ENCODE peak calls at places on chromosomes 2 and 18, in eight cellular contexts. B is psoas muscle, C is K562, V is A549, T is PC-9, G is ovary, Y is breast epithelium, A is fibroblast of lung. S is an unnamed sample. For H3K9me3, the result is how much of the 10 kb centered on the place peaks cover.

GRCh38 chr2:53452957-53453748 is 314.5 kb upstream of the CHAC2 start:
- DNase-seq in B (no peak), C (no peak), V (no peak), T (no peak), G (peak), Y (peak), A (peak), S (no peak)

GRCh38 chr18:13003466-13003896 is 12.3 kb downstream of the CEP192 start:
- DNase-seq in B (no peak), C (peak), V (peak), T (no peak), G (no peak), Y (no peak), A (peak), S (no peak)

GRCh38 chr2:23594079-23594494 is 209.1 kb downstream of the KLHL29 start:
- DNase-seq in B (no peak), C (no peak), V (no peak), T (no peak), G (peak), Y (peak), A (no peak), S (no peak)

GRCh38 chr2:38191516-38191915 is 115.6 kb upstream of the CYP1B1 start:
- DNase-seq in B (no peak), C (no peak), V (peak), T (no peak), G (no peak), Y (no peak), A (peak), S (no peak)

GRCh38 chr2:210593166-210593565 is 36.8 kb downstream of the CPS1 start:
- DNase-seq in B (no peak), C (no peak), V (no peak), T (no peak), G (no peak), Y (no peak), A (peak), S (no peak)

GRCh38 chr18:57768557-57769326 is 34.4 kb downstream of the ATP8B1 start:
- DNase-seq in B (no peak), C (no peak), V (no peak), T (no peak), G (no peak), Y (no peak), A (peak), S (no peak)

GRCh38 chr18:60893331-60894114 is 439.7 kb upstream of the CDH20 start:
- DNase-seq in B (no peak), C (no peak), V (no peak), T (no peak), G (no peak), Y (no peak), A (peak), S (no peak)

GRCh38 chr2:218873359-218874194 is 7.1 kb upstream of the WNT10A start:
- DNase-seq in B (no peak), C (no peak), V (no peak), T (no peak), G (no peak), Y (no peak), A (no peak), S (no peak)

GRCh38 chr18:1133541-1133940 is 228.9 kb downstream of the ADCYAP1 start:
- DNase-seq in B (no peak), C (no peak), V (no peak), T (no peak), G (no peak), Y (no peak), A (no peak), S (no peak)

GRCh38 chr2:127743477-127744026 is 42.3 kb downstream of the SFT2D3 start:
- DNase-seq in B (no peak), C (no peak), V (no peak), T (no peak), G (no peak), Y (no peak), A (no peak), S (no peak)
- TF ChIP-seq CTCF in B (peak), C (no peak), V (no peak), T (no peak), G (no peak), Y (no peak), A (no peak), S (no peak)

GRCh38 chr2:190859347-190860297 is 21.0 kb upstream of the GLS start:
- DNase-seq in B (no peak), C (no peak), V (peak), T (no peak), G (peak), Y (no peak), A (peak), S (no peak)
- H3K27ac ChIP-seq in B (no peak), C (no peak), V (peak), T (peak), G (no peak), Y (peak), A (peak), S (no peak)

GRCh38 chr2:144748443-144748842 is 228.5 kb upstream of the ZEB2 start:
- DNase-seq in B (no peak), C (no peak), V (no peak), T (no peak), G (no peak), Y (no peak), A (no peak), S (no peak)
- H3K9me3 ChIP-seq in B (under half), C (under half), V (under half), T (under half), G (under half), Y (under half), A (under half), S (under half)

GRCh38 chr2:78602862-78603261 is 422.6 kb upstream of the REG3G start:
- DNase-seq in B (no peak), C (no peak), V (no peak), T (no peak), G (no peak), Y (no peak), A (no peak), S (no peak)

GRCh38 chr2:78606895-78607294 is 418.6 kb upstream of the REG3G start:
- DNase-seq in B (no peak), C (no peak), V (no peak), T (no peak), G (no peak), Y (no peak), A (no peak), S (no peak)

DNA sequence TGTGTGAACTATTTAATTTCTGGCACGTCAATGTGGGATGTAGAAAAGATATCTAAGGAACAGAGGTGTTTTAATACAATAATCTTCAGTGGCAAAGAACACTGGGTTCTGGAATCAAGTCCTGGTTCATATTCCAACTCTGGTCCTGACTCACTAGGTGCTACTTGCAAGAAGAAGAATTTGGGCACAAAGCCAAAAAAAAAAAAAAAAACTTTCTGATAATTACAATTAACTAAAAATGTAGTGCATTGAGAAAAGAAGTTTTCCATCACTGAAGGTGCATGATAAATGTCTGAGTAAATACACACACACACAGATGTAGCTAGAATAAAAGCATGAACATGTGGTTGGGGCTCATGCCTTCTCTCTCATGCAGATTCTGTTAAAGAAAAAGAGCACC is 424.4 kb upstream of the REG3G start:
- DNase-seq in B (no peak), C (no peak), V (no peak), T (no peak), G (no peak), Y (no peak), A (no peak), S (no peak)
- TF ChIP-seq CTCF in B (no peak), C (no peak), V (no peak), T (no peak), G (no peak), Y (no peak), A (no peak), S (no peak)

GRCh38 chr2:8684885-8685696 is 3.2 kb downstream of the ID2 start:
- DNase-seq in B (peak), C (peak), V (peak), T (no peak), G (peak), Y (peak), A (peak), S (no peak)
- H3K27ac ChIP-seq in B (peak), C (peak), V (peak), T (no peak), G (peak), Y (peak), A (peak), S (peak)

GRCh38 chr2:2189112-2189398 is 142.0 kb downstream of the MYT1L start:
- DNase-seq in B (no peak), C (no peak), V (no peak), T (no peak), G (no peak), Y (no peak), A (no peak), S (no peak)

GRCh38 chr2:2187196-2187595 is 143.9 kb downstream of the MYT1L start:
- DNase-seq in B (no peak), C (no peak), V (no peak), T (no peak), G (no peak), Y (no peak), A (no peak), S (no peak)

GRCh38 chr2:2184549-2185249 is 146.4 kb downstream of the MYT1L start:
- DNase-seq in B (no peak), C (no peak), V (no peak), T (no peak), G (no peak), Y (no peak), A (no peak), S (no peak)

GRCh38 chr2:2191110-2191707 is 139.9 kb downstream of the MYT1L start:
- DNase-seq in B (no peak), C (no peak), V (no peak), T (no peak), G (no peak), Y (no peak), A (no peak), S (no peak)

DNA sequence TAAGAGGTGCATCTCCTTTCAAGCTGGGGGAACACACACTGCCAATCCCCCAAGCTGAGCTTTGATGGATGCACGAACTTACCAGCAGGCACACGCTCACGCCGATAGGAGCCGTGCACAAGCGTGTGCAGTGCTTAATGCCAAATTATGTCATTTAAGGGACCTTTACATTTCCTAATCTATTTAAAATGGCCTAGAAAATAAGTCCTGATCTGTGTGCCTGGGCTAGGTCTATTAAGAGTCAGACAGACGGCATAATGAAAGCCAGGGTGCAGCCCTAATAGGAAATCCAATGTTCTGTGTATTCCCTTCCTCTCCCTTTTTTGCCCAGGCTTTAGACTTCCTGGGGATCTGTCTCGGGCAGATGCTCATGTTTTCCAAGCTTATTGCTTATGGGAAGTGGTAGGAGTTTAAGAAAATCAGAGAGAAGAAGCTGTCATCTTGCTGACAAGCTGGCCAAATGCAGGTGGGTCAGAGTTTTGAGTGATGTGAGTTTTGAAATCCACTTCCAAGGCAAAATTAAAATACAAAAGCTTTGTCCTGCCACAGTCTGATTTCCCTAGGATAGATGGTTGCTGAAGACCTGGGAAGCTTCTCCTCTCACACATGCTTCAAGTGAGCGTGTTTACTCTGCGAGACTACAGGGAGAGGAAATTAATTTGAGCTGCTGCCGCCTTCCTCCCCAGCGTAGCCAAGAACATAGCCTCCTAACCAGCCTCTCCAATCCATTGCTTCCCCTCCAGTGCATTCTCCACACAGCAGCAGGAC is 142.5 kb downstream of the MYT1L start:
- DNase-seq in B (no peak), C (no peak), V (no peak), T (no peak), G (no peak), Y (no peak), A (no peak), S (no peak)
- H3K9me3 ChIP-seq in B (under half), C (under half), V (under half), T (under half), G (under half), Y (under half), A (under half), S (under half)

DNA sequence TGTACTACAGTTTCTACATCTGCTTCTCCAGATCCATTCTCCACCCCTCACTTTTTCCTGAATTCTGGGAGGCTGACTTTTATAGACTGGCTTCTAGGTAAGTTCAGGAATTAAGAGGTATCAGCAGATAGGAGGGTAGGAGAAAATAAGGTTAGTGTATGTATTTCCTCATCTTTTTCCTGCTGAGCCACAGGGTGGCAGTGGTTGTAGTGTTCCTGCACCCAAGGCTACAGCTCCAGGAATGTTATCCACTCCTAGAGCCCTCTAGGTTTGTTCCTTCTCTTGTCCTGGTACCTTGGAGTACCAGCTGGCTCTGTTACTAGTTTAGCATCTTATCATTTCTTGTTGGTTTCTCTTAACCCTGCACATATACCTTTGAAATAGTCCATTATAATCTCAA is 40.7 kb upstream of the C2orf66 start:
- DNase-seq in B (no peak), C (no peak), V (peak), T (no peak), G (no peak), Y (no peak), A (peak), S (no peak)
- TF ChIP-seq CTCF in B (no peak), C (peak), V (peak), T (peak), G (no peak), Y (no peak), A (peak), S (no peak)

S was measured in CD4-positive, alpha-beta T cell.